ENCODE peak calls at places on chromosomes 6 and 20, in six cellular contexts. Q, H, D, I, S and U are unnamed samples.

GRCh38 chr6:33979750-33980149 is 166.1 kb downstream of the GRM4 start:
- DNase-seq in H (no peak), S (no peak), Q (no peak), I (no peak), D (no peak), U (no peak)

GRCh38 chr6:159174263-159174974 is 5.2 kb downstream of the FNDC1 start:
- DNase-seq in Q (peak), D (peak), H (peak), I (peak), S (peak), U (peak)

GRCh38 chr6:113103618-113104390 is 753.3 kb upstream of the MARCKS start:
- DNase-seq in D (no peak), H (no peak), S (no peak), I (peak), Q (peak), U (no peak)

GRCh38 chr20:39462436-39462835 is 500.3 kb downstream of the DHX35 start:
- DNase-seq in Q (no peak), H (no peak), D (no peak), I (no peak), S (no peak), U (no peak)

GRCh38 chr20:53621482-53622246 is 28.0 kb upstream of the ZNF217 start:
- DNase-seq in D (peak), H (no peak), I (peak), S (peak), Q (peak), U (no peak)

GRCh38 chr6:100062621-100063020 is 68.6 kb upstream of the MCHR2 start:
- DNase-seq in H (no peak), S (no peak), D (no peak), Q (no peak), I (no peak), U (no peak)

GRCh38 chr20:2984956-2985661 is 58.3 kb upstream of the GNRH2 start:
- DNase-seq in Q (peak), I (peak), S (no peak), D (peak), H (no peak), U (no peak)

GRCh38 chr6:10633216-10633615 is 61.2 kb downstream of the C6orf52 start:
- DNase-seq in Q (peak), H (no peak), I (peak), S (no peak), D (no peak), U (no peak)

GRCh38 chr6:33904050-33904827 is 100.4 kb upstream of the MLN start:
- DNase-seq in S (peak), I (no peak), H (peak), Q (no peak), D (no peak), U (no peak)

GRCh38 chr6:7723041-7723447 is 2.9 kb upstream of the BMP6 start:
- DNase-seq in Q (peak), I (peak), H (peak), D (peak), S (peak), U (peak)

GRCh38 chr6:2111162-2111677 is 134.2 kb downstream of the GMDS start:
- DNase-seq in S (no peak), I (peak), Q (peak), D (no peak), H (no peak), U (no peak)

GRCh38 chr6:56374841-56375369 is 127.5 kb upstream of the COL21A1 start:
- DNase-seq in S (no peak), I (peak), Q (peak), D (no peak), H (no peak), U (no peak)

GRCh38 chr20:59723607-59724456 is 119.5 kb downstream of the PHACTR3 start:
- DNase-seq in Q (no peak), I (no peak), D (no peak), H (no peak), S (no peak), U (no peak)

GRCh38 chr20:54429364-54429763 is 46.0 kb upstream of the DOK5 start:
- DNase-seq in Q (no peak), H (no peak), D (no peak), S (no peak), I (no peak), U (no peak)

GRCh38 chr6:45724511-45724910 is 291.1 kb downstream of the CLIC5 start:
- DNase-seq in H (no peak), S (no peak), I (peak), Q (peak), D (no peak), U (no peak)

GRCh38 chr6:63635165-63635562 is 438 bp upstream of the PHF3 start:
- DNase-seq in H (no peak), S (no peak), I (no peak), D (no peak), Q (no peak), U (no peak)

GRCh38 chr6:90222008-90222407 is 74.6 kb downstream of the BACH2 start:
- DNase-seq in S (no peak), H (no peak), Q (no peak), I (no peak), D (no peak), U (no peak)

GRCh38 chr6:90217621-90218496 is 78.8 kb downstream of the BACH2 start:
- DNase-seq in D (no peak), H (no peak), I (no peak), Q (no peak), S (no peak), U (peak)

GRCh38 chr6:90221403-90221802 is 75.2 kb downstream of the BACH2 start:
- DNase-seq in Q (no peak), H (no peak), I (no peak), S (no peak), D (no peak), U (no peak)

GRCh38 chr6:90220273-90220672 is 76.4 kb downstream of the BACH2 start:
- DNase-seq in D (no peak), Q (no peak), S (no peak), H (no peak), I (no peak), U (no peak)

GRCh38 chr6:90219168-90219985 is 77.3 kb downstream of the BACH2 start:
- DNase-seq in Q (peak), I (peak), S (no peak), H (no peak), D (peak), U (peak)
- TF ChIP-seq CTCF in Q (no peak), I (no peak), S (no peak), H (no peak), D (no peak), U (no peak)

DNA sequence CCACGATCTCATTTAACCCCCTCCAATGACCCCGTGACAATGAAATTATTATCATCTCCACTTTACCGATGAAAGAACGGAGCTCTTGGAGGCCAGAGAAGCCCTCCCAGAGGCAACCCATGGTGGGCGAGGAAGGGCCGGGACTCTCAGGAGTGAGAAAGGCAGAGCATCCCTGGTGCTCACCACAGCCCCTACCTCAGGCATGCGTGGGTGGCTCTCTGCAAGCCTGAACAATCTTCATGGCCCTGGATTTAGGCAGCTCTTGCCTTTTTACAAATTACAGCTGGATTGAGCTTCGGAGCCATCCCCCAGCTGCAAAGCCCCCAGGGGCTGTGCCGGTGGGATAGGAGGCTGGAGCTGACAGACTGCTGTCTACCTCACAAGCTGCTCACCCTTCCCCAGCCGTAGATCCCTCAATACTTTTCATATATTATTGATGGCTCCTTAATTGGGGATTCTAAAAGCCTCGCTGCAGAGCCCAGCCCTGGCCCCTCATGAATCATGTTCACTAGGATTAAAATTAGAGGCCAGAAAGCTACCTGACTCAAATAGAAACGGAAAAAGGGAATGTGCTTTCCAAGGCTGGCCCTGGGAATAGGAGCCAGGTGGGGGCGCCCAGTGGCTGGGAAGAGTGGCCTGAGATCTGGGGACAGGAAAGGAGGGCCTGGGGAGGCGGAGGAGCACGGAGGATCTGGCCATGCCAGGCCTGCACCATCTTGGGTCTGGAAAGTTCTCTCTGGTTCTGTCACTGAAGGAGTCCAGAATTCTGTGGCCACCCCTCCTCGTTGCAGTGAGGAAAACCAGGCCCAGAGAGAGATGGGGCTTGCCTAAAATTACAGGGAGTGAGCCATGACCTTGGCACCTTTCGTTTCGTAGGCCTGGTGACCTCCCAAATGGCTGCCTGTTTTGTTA is 29.1 kb downstream of the CPNE5 start:
- DNase-seq in H (no peak), S (no peak), D (peak), Q (no peak), I (no peak), U (no peak)
- TF ChIP-seq CTCF in H (no peak), S (peak), D (peak), Q (no peak), I (peak), U (no peak)

GRCh38 chr6:145213614-145214013 is 521.7 kb downstream of the EPM2A start:
- DNase-seq in I (no peak), S (no peak), Q (no peak), D (no peak), H (no peak), U (no peak)
- TF ChIP-seq CTCF in I (no peak), S (no peak), Q (no peak), D (no peak), H (no peak), U (no peak)

GRCh38 chr20:62135573-62136266 is 7.5 kb downstream of the PSMA7 start:
- DNase-seq in I (no peak), D (no peak), H (no peak), S (no peak), Q (no peak), U (no peak)

GRCh38 chr20:62133051-62133845 is 9.9 kb downstream of the PSMA7 start:
- DNase-seq in Q (no peak), H (no peak), I (no peak), S (no peak), D (no peak), U (no peak)

GRCh38 chr20:62132421-62132820 is 10.1 kb downstream of the LSM14B start:
- DNase-seq in H (no peak), I (no peak), Q (no peak), D (no peak), S (no peak), U (no peak)

GRCh38 chr20:62134735-62135231 is 8.4 kb downstream of the PSMA7 start:
- DNase-seq in H (no peak), I (peak), S (no peak), D (no peak), Q (peak), U (no peak)

GRCh38 chr20:62133864-62134263 is 9.3 kb downstream of the PSMA7 start:
- DNase-seq in S (no peak), H (no peak), D (no peak), Q (no peak), I (no peak), U (no peak)
- TF ChIP-seq CTCF in S (peak), H (no peak), D (peak), Q (peak), I (no peak), U (no peak)

DNA sequence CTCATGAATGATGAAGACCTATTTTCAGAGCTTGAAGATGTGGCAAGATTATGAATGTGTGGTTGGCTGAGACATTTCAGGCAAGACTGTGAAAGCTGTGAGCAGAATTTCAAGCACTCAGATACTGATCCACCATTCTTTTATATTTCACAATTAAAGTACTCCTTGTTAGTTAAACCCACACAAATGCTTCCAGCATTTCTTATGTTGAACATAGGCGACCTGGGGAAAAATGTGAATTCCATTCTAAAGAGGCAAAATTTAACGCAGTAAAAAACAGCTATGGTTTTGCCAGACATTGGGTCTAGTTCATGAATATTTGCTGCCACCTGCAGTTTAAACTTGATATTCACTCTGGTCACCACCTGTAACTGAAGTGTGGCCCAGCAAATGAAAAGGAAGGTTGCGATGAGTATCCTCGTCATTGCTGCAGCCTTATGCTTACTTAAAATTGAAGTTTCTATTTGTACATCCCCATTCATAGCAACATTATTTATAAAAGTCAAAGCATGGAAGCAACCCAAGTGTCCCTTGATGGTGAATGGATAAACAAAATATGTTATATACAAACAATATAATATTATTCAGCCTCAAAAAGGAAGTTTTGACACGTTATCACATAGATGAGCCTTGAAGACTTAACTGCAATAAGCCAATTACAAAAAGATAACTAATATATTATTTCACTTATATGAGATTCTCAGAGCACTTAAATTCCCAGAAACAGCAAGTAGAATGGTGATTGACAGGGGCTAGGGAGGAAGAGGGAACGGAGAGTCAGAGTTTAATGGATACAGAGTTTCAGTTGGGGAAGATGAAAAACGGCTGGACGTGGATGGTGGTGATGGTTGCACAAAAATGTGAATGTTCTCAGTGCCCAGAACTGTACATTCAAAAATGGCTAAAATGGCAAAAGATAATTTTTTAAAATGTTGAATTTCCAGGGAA is 32.4 kb upstream of the FAM184A start:
- DNase-seq in H (peak), S (peak), I (peak), Q (peak), D (peak), U (peak)
- TF ChIP-seq CTCF in H (peak), S (peak), I (peak), Q (peak), D (peak), U (peak)

GRCh38 chr20:17628101-17628841 is 53.8 kb downstream of the RRBP1 start:
- DNase-seq in H (no peak), I (no peak), Q (no peak), D (no peak), S (no peak), U (no peak)
- TF ChIP-seq CTCF in H (no peak), I (no peak), Q (no peak), D (no peak), S (no peak), U (no peak)

GRCh38 chr20:11350126-11351005 is 567.3 kb upstream of the BTBD3 start:
- DNase-seq in H (no peak), Q (peak), D (no peak), S (no peak), I (peak), U (no peak)
- TF ChIP-seq CTCF in H (no peak), Q (no peak), D (no peak), S (no peak), I (no peak), U (no peak)

GRCh38 chr20:45308078-45308778 is at the start of gene MATN4:
- DNase-seq in D (no peak), S (no peak), Q (no peak), I (no peak), H (no peak), U (no peak)
- TF ChIP-seq CTCF in D (no peak), S (no peak), Q (no peak), I (no peak), H (peak), U (no peak)

GRCh38 chr20:56018750-56019149 is 13.4 kb upstream of the CBLN4 start:
- DNase-seq in S (no peak), I (no peak), D (no peak), H (no peak), Q (no peak), U (no peak)
- TF ChIP-seq CTCF in S (no peak), I (no peak), D (no peak), H (no peak), Q (no peak), U (no peak)

GRCh38 chr6:137709424-137710281 is 157.4 kb upstream of the TNFAIP3 start:
- DNase-seq in D (no peak), S (no peak), H (no peak), I (peak), Q (peak), U (no peak)

GRCh38 chr6:137707038-137707589 is 159.9 kb upstream of the TNFAIP3 start:
- DNase-seq in S (no peak), I (no peak), D (no peak), Q (no peak), H (no peak), U (no peak)

GRCh38 chr6:137706065-137706422 is 161.0 kb upstream of the TNFAIP3 start:
- DNase-seq in H (no peak), I (no peak), S (no peak), D (no peak), Q (no peak), U (no peak)

GRCh38 chr6:137707590-137708360 is 159.3 kb upstream of the TNFAIP3 start:
- DNase-seq in I (peak), Q (peak), H (peak), D (peak), S (peak), U (peak)

GRCh38 chr6:137708481-137708880 is 158.6 kb upstream of the TNFAIP3 start:
- DNase-seq in Q (no peak), I (no peak), H (no peak), D (no peak), S (no peak), U (no peak)
- TF ChIP-seq CTCF in Q (no peak), I (no peak), H (no peak), D (no peak), S (no peak), U (no peak)